ENCODE peak calls at places on chromosomes 2 and 18, in eight cellular contexts. One of them, this sample, is unnamed.

GRCh38 chr2:172102159-172102857 is 392 bp downstream of the DLX2 start:
- DNase-seq in lower lobe of right lung: no peak
- DNase-seq in AG10803: peak
- DNase-seq in progenitor cell of endocrine pancreas: no peak
- DNase-seq in HFFc6: peak
- DNase-seq in H9: no peak
- DNase-seq in neural crest cell: no peak
- DNase-seq in CD8-positive, alpha-beta T cell: peak
- DNase-seq in this sample: peak

GRCh38 chr2:146820672-146821071 is 1024.2 kb upstream of the ACVR2A start:
- DNase-seq in CD8-positive, alpha-beta T cell: no peak
- DNase-seq in HFFc6: no peak
- DNase-seq in AG10803: peak
- DNase-seq in lower lobe of right lung: no peak
- DNase-seq in neural crest cell: no peak
- DNase-seq in H9: no peak
- DNase-seq in progenitor cell of endocrine pancreas: no peak
- DNase-seq in this sample: peak

GRCh38 chr2:167215595-167215994 is 327.3 kb downstream of the XIRP2 start:
- DNase-seq in neural crest cell: no peak
- DNase-seq in progenitor cell of endocrine pancreas: no peak
- DNase-seq in lower lobe of right lung: no peak
- DNase-seq in H9: no peak
- DNase-seq in HFFc6: no peak
- DNase-seq in AG10803: no peak
- DNase-seq in CD8-positive, alpha-beta T cell: no peak
- DNase-seq in this sample: no peak

GRCh38 chr18:39913790-39914366 is 2041.2 kb upstream of the PIK3C3 start:
- DNase-seq in progenitor cell of endocrine pancreas: no peak
- DNase-seq in AG10803: no peak
- DNase-seq in CD8-positive, alpha-beta T cell: no peak
- DNase-seq in H9: no peak
- DNase-seq in HFFc6: no peak
- DNase-seq in neural crest cell: no peak
- DNase-seq in lower lobe of right lung: no peak
- DNase-seq in this sample: no peak

GRCh38 chr18:55100817-55101457 is 141.7 kb upstream of the CCDC68 start:
- DNase-seq in neural crest cell: no peak
- DNase-seq in H9: no peak
- DNase-seq in HFFc6: peak
- DNase-seq in CD8-positive, alpha-beta T cell: no peak
- DNase-seq in AG10803: peak
- DNase-seq in progenitor cell of endocrine pancreas: no peak
- DNase-seq in lower lobe of right lung: no peak
- DNase-seq in this sample: peak

GRCh38 chr18:13147146-13147545 is 71.4 kb upstream of the LDLRAD4 start:
- DNase-seq in AG10803: no peak
- DNase-seq in progenitor cell of endocrine pancreas: no peak
- DNase-seq in H9: no peak
- DNase-seq in neural crest cell: no peak
- DNase-seq in CD8-positive, alpha-beta T cell: no peak
- DNase-seq in lower lobe of right lung: peak
- DNase-seq in HFFc6: no peak
- DNase-seq in this sample: no peak

GRCh38 chr2:86397989-86398388 is 43.2 kb upstream of the KDM3A start:
- DNase-seq in CD8-positive, alpha-beta T cell: no peak
- DNase-seq in H9: no peak
- DNase-seq in neural crest cell: no peak
- DNase-seq in AG10803: no peak
- DNase-seq in lower lobe of right lung: no peak
- DNase-seq in progenitor cell of endocrine pancreas: no peak
- DNase-seq in HFFc6: no peak
- DNase-seq in this sample: no peak

GRCh38 chr18:67815280-67815679 is 298.8 kb upstream of the DSEL start:
- DNase-seq in neural crest cell: no peak
- DNase-seq in progenitor cell of endocrine pancreas: no peak
- DNase-seq in CD8-positive, alpha-beta T cell: no peak
- DNase-seq in AG10803: no peak
- DNase-seq in HFFc6: no peak
- DNase-seq in H9: no peak
- DNase-seq in lower lobe of right lung: no peak
- DNase-seq in this sample: no peak

GRCh38 chr2:145091967-145092366 is 572.0 kb upstream of the ZEB2 start:
- DNase-seq in AG10803: no peak
- DNase-seq in H9: no peak
- DNase-seq in lower lobe of right lung: no peak
- DNase-seq in neural crest cell: no peak
- DNase-seq in HFFc6: no peak
- DNase-seq in progenitor cell of endocrine pancreas: no peak
- DNase-seq in CD8-positive, alpha-beta T cell: no peak
- DNase-seq in this sample: peak

GRCh38 chr2:136796339-136796738 is 31.0 kb downstream of the THSD7B start:
- DNase-seq in AG10803: no peak
- DNase-seq in lower lobe of right lung: no peak
- DNase-seq in neural crest cell: no peak
- DNase-seq in CD8-positive, alpha-beta T cell: no peak
- DNase-seq in HFFc6: no peak
- DNase-seq in progenitor cell of endocrine pancreas: no peak
- DNase-seq in H9: no peak
- DNase-seq in this sample: no peak
- TF ChIP-seq CTCF in AG10803: no peak
- TF ChIP-seq CTCF in lower lobe of right lung: no peak
- TF ChIP-seq CTCF in neural crest cell: peak
- TF ChIP-seq CTCF in CD8-positive, alpha-beta T cell: no peak
- TF ChIP-seq CTCF in HFFc6: peak
- TF ChIP-seq CTCF in progenitor cell of endocrine pancreas: peak
- TF ChIP-seq CTCF in H9: peak
- TF ChIP-seq CTCF in this sample: no peak

DNA sequence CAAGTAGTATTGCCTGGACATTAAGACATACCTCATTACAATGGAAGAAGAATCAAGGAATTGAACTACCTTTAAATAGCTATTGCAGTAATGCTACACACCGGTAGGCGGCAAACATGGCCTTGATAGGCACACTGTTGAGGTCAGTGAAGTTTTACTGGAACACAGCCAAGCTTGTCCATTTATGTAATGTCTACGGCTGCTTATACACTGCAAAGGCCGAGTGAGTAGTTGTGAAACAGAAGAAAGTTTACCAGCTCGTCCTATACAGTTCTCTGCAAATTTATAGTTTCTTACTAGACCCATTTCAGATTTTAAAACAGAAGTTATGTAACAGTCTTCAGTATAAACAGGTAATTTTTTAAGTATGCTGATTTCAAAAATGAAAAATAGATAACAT is 38.8 kb downstream of the PPP4R1 start:
- DNase-seq in AG10803: peak
- DNase-seq in HFFc6: peak
- DNase-seq in lower lobe of right lung: peak
- DNase-seq in neural crest cell: peak
- DNase-seq in H9: peak
- DNase-seq in CD8-positive, alpha-beta T cell: no peak
- DNase-seq in progenitor cell of endocrine pancreas: peak
- DNase-seq in this sample: peak
- TF ChIP-seq CTCF in AG10803: peak
- TF ChIP-seq CTCF in HFFc6: peak
- TF ChIP-seq CTCF in lower lobe of right lung: peak
- TF ChIP-seq CTCF in neural crest cell: peak
- TF ChIP-seq CTCF in H9: peak
- TF ChIP-seq CTCF in CD8-positive, alpha-beta T cell: peak
- TF ChIP-seq CTCF in progenitor cell of endocrine pancreas: peak
- TF ChIP-seq CTCF in this sample: peak

DNA sequence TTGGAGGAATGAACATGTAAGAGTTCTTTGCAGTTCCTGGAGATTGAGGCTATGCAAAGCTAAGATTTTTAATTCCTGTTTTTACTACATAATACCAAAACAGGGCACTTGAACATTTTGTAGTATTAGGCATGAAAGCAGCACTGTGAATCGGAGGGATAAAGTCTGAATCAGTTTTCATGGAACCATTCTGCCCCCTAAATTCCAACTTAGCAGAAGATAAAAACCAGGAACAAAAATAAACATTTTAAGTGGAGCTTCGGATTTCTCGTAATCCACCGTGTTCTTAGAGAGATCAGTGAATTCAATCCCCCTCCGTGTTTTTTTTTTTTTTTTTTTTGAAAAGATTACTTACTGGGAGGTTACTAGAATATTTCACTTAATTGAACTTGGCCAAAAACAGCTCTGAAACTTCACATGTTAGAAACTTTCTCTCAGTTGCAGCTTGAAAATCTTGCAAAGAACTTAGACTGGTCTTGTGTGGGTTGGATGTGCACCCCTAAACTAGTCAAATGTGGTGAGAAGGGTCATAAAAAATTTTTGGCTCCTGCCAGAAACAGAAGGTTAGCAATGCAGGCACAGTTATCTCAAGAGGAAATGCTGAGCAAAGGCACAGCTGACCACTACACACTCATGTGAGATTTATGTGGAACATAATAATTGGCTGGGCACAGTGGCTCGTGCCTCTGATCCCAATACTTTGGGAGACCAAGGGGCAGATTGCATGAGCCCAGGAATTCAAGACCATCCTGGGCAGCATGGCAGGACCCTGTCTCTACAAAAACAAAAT is 145.4 kb upstream of the RNF152 start:
- DNase-seq in HFFc6: peak
- DNase-seq in CD8-positive, alpha-beta T cell: no peak
- DNase-seq in progenitor cell of endocrine pancreas: no peak
- DNase-seq in AG10803: peak
- DNase-seq in lower lobe of right lung: no peak
- DNase-seq in neural crest cell: no peak
- DNase-seq in H9: no peak
- DNase-seq in this sample: no peak
- TF ChIP-seq CTCF in HFFc6: no peak
- TF ChIP-seq CTCF in CD8-positive, alpha-beta T cell: no peak
- TF ChIP-seq CTCF in progenitor cell of endocrine pancreas: no peak
- TF ChIP-seq CTCF in AG10803: peak
- TF ChIP-seq CTCF in lower lobe of right lung: no peak
- TF ChIP-seq CTCF in neural crest cell: no peak
- TF ChIP-seq CTCF in H9: no peak
- TF ChIP-seq CTCF in this sample: no peak

DNA sequence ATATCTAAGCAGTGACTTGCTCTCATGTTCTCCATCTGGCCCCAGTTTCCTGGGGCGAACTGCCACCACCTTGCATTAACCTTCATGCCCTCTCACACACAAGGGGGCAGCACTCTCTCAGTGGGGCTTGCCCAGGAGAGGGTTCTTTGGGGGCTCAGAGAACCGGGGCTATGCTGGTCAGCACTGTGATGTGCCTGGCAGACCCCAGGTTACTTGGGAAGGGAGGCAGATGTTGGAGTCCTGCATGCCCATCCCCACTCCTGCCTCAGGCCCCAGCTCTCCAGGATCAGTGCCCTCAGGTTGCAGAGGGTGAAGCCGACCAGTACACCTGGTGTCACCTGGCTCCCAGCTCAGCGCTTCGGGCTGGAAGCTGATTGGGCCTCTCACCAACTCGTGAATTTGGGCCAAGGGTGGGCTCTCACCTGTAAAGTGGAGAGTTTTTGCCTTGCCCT is 396.2 kb upstream of the HS6ST1 start:
- DNase-seq in progenitor cell of endocrine pancreas: no peak
- DNase-seq in CD8-positive, alpha-beta T cell: no peak
- DNase-seq in neural crest cell: no peak
- DNase-seq in HFFc6: no peak
- DNase-seq in AG10803: no peak
- DNase-seq in lower lobe of right lung: no peak
- DNase-seq in H9: peak
- DNase-seq in this sample: no peak
- TF ChIP-seq CTCF in progenitor cell of endocrine pancreas: peak
- TF ChIP-seq CTCF in CD8-positive, alpha-beta T cell: no peak
- TF ChIP-seq CTCF in neural crest cell: no peak
- TF ChIP-seq CTCF in HFFc6: no peak
- TF ChIP-seq CTCF in AG10803: no peak
- TF ChIP-seq CTCF in lower lobe of right lung: no peak
- TF ChIP-seq CTCF in H9: peak
- TF ChIP-seq CTCF in this sample: no peak

DNA sequence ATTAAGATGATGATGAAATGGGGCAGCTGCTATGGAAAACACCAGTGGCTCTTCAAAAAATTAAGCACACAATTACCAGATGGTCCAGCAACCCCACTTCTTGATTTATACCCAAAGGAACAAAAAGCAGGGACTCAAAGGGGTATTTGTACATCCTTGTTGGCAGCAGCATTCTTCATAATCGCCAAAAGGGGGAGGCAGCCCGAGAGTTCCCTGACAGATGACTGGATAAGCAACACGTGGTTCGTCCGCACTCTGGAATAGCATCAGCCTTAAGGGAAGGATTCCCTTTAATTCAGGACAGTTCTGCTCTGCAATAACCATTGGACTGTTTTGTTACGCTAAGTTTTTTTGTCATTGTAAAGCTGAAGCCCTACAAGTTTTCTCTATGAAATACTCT is 76.7 kb upstream of the TWIST2 start:
- DNase-seq in neural crest cell: no peak
- DNase-seq in progenitor cell of endocrine pancreas: no peak
- DNase-seq in CD8-positive, alpha-beta T cell: no peak
- DNase-seq in lower lobe of right lung: no peak
- DNase-seq in HFFc6: peak
- DNase-seq in AG10803: no peak
- DNase-seq in H9: peak
- DNase-seq in this sample: peak
- TF ChIP-seq CTCF in neural crest cell: peak
- TF ChIP-seq CTCF in progenitor cell of endocrine pancreas: peak
- TF ChIP-seq CTCF in CD8-positive, alpha-beta T cell: no peak
- TF ChIP-seq CTCF in lower lobe of right lung: no peak
- TF ChIP-seq CTCF in HFFc6: peak
- TF ChIP-seq CTCF in AG10803: peak
- TF ChIP-seq CTCF in H9: peak
- TF ChIP-seq CTCF in this sample: no peak

DNA sequence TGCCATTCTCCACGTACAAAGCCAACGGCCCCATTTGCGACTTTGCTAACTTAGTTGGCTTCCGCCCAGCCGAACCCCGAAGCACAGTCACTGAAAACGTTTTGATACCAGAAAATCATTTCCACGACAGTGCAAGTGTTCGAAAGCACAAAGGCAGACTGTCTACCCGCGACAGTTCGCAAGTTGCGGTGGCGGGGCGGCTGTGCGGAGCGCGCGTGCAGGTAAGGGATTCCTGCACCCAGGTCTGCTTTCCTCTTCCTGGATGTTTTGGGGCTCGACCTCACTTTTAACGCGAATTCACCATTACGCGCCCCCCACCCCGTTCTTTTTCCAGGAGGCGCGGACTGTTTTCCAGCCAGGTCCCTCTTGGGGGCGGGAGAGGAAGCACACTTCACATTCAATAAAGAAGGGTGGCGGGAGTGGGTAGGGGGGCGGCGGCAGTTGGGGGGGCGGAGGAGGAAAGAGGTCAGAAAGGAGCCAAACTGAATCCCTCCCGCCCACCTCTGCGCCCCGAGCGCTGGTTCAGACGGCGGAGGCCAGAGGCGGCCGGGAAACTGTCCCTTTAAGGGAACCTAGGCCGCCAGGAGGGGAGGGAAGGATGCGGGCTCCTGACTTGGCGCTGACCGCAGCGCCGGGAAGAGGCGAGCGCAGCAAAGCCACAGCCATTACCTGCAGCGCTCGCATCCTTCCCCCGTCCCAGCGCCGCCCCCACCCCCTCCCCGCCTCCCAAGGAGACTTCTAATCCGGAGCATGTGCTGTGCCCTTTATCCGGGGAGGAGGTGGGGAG is 107.5 kb upstream of the KCTD1 start:
- DNase-seq in neural crest cell: peak
- DNase-seq in lower lobe of right lung: peak
- DNase-seq in AG10803: peak
- DNase-seq in HFFc6: peak
- DNase-seq in CD8-positive, alpha-beta T cell: no peak
- DNase-seq in progenitor cell of endocrine pancreas: peak
- DNase-seq in H9: peak
- DNase-seq in this sample: peak
- TF ChIP-seq CTCF in neural crest cell: peak
- TF ChIP-seq CTCF in lower lobe of right lung: no peak
- TF ChIP-seq CTCF in AG10803: peak
- TF ChIP-seq CTCF in HFFc6: peak
- TF ChIP-seq CTCF in CD8-positive, alpha-beta T cell: no peak
- TF ChIP-seq CTCF in progenitor cell of endocrine pancreas: peak
- TF ChIP-seq CTCF in H9: peak
- TF ChIP-seq CTCF in this sample: peak

GRCh38 chr2:108369153-108369552 is 8.6 kb upstream of the SULT1C4 start:
- DNase-seq in neural crest cell: no peak
- DNase-seq in AG10803: no peak
- DNase-seq in progenitor cell of endocrine pancreas: no peak
- DNase-seq in HFFc6: no peak
- DNase-seq in CD8-positive, alpha-beta T cell: no peak
- DNase-seq in H9: no peak
- DNase-seq in lower lobe of right lung: no peak
- DNase-seq in this sample: no peak
- TF ChIP-seq CTCF in neural crest cell: no peak
- TF ChIP-seq CTCF in AG10803: no peak
- TF ChIP-seq CTCF in progenitor cell of endocrine pancreas: no peak
- TF ChIP-seq CTCF in HFFc6: no peak
- TF ChIP-seq CTCF in CD8-positive, alpha-beta T cell: no peak
- TF ChIP-seq CTCF in H9: peak
- TF ChIP-seq CTCF in lower lobe of right lung: no peak
- TF ChIP-seq CTCF in this sample: no peak

This sample was measured in MCF 10A.